ENCODE peak calls at places on chromosome 15, in four cellular contexts. W, A, U and V are unnamed samples. For H3K36me3, the result is how much of the 10 kb centered on the place peaks cover.

GRCh38 chr15:42165081-42165480 is 8.6 kb upstream of the PLA2G4F start:
- DNase-seq in W (no peak), A (no peak), U (no peak), V (no peak)

GRCh38 chr15:56244237-56244810 is 645 bp upstream of the RFX7 start:
- DNase-seq in W (peak), A (peak), U (peak), V (no peak)

GRCh38 chr15:25464784-25465183 is 26.0 kb upstream of the UBE3A start:
- DNase-seq in W (no peak), A (no peak), U (no peak), V (no peak)

GRCh38 chr15:42832577-42832976 is 88.0 kb downstream of the TTBK2 start:
- DNase-seq in W (no peak), A (no peak), U (no peak), V (no peak)

GRCh38 chr15:90471769-90472168 is 58.0 kb upstream of the CRTC3 start:
- DNase-seq in W (no peak), A (peak), U (no peak), V (no peak)

GRCh38 chr15:68149059-68149458 is 56.1 kb downstream of the CALML4 start:
- DNase-seq in W (no peak), A (no peak), U (no peak), V (no peak)

GRCh38 chr15:91855241-91855640 is 1.7 kb downstream of the SLCO3A1 start:
- DNase-seq in W (no peak), A (no peak), U (no peak), V (no peak)

GRCh38 chr15:62509395-62509973 is 344.4 kb upstream of the C2CD4B start:
- DNase-seq in W (no peak), A (no peak), U (peak), V (no peak)

GRCh38 chr15:36579792-36580431 is 486 bp downstream of the CDIN1 start:
- DNase-seq in W (peak), A (no peak), U (no peak), V (peak)

GRCh38 chr15:57377478-57377847 is 1.2 kb downstream of the CGNL1 start:
- DNase-seq in W (no peak), A (no peak), U (no peak), V (no peak)
- TF ChIP-seq CTCF in W (no peak), A (peak), U (no peak), V (no peak)

GRCh38 chr15:84621358-84621979 is 20.7 kb downstream of the ZSCAN2 start:
- DNase-seq in W (no peak), A (no peak), U (no peak), V (no peak)
- H3K36me3 ChIP-seq in W (under half), A (half or more), U (under half), V (under half)

DNA sequence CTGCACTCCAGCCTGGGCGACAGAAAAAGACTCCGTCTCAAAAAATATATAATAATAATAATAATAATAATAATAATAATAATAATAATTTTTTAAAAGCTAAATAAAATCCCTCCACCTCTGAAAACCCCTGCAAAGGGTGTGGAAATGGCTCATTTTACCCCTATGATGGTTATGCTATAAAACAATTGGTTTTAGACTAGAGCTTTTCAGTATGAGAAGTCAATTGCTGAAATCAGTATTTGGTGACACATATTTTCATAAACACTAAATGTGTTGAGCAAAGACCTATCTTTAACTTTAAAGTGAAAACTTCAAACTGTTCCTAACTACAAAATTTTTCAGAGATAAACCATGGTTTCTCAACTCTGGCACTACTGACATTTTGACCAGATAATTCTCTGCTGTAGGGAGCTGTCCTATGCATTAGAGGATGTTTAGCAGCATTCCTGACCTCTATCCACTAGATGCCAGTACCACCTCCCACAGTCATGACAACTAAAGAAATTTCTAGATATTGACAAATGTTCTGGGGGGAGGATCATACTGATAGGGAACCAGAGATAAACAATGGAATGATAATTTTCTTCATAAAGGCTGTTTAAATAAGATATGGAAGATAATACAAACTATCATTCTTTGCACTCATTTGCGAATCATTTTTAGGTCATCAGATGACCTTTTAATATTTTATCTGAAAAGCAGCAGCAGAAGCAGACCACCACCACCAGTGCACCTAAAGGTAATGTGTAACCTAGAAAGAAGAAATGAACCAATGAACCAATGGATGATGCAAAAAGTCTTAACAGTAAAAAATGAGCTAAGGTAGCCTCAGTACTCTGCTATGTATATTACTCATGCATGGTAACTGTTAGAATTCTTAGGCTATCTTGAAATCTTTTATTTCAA is 13.8 kb downstream of the PTPN9 start:
- DNase-seq in W (no peak), A (no peak), U (no peak), V (no peak)
- TF ChIP-seq CTCF in W (no peak), A (no peak), U (no peak), V (no peak)

GRCh38 chr15:85688703-85689102 is 106.0 kb downstream of the KLHL25 start:
- DNase-seq in W (no peak), A (no peak), U (no peak), V (peak)

GRCh38 chr15:85687329-85687728 is 107.4 kb downstream of the KLHL25 start:
- DNase-seq in W (no peak), A (no peak), U (no peak), V (no peak)

GRCh38 chr15:85681391-85681790 is 113.3 kb downstream of the KLHL25 start:
- DNase-seq in W (no peak), A (no peak), U (no peak), V (no peak)

GRCh38 chr15:85684174-85684710 is 110.5 kb downstream of the KLHL25 start:
- DNase-seq in W (no peak), A (no peak), U (no peak), V (no peak)

GRCh38 chr15:85685366-85685765 is 109.4 kb downstream of the KLHL25 start:
- DNase-seq in W (no peak), A (no peak), U (no peak), V (no peak)
- H3K36me3 ChIP-seq in W (under half), A (half or more), U (under half), V (under half)

GRCh38 chr15:63843901-63844317 is 10.2 kb upstream of the HERC1 start:
- DNase-seq in W (no peak), A (no peak), U (no peak), V (no peak)
- TF ChIP-seq CTCF in W (no peak), A (no peak), U (no peak), V (no peak)

DNA sequence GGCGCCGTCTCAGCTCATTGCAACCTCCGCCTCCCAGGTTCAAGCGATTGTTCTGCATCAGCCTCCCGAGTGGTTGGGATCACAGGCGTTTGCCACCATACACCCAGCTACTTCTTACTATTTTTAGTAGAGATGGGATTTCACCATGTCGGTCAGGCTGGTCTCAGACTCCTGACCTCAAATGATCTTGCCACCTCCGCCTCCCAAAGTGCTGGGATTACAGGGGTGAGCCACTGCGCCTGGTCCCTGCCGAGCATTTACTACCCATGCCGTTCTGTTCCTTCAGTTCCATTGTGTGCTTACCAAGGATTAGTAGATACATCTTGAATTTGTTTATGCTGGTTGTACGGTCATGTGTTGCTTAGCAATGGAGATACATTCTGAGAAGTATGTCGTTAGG is 10.3 kb downstream of the CHD2 start:
- DNase-seq in W (no peak), A (peak), U (no peak), V (no peak)
- H3K36me3 ChIP-seq in W (under half), A (under half), U (under half), V (under half)